ENCODE peak calls at places on chromosome 16, in four cellular contexts. One of them, this sample, is unnamed.
A peak's percentile ranks its signal among the peaks of the same experiment; 100 is the strongest.

GRCh38 chr16:20879175-20880053 is 20.7 kb downstream of the DCUN1D3 start:
- DNase-seq in NB4: peak; percentile 33
- DNase-seq in Peyer's patch: no peak
- DNase-seq in OCI-LY7: no peak
- DNase-seq in this sample: peak; percentile 78

GRCh38 chr16:30623558-30624283 is 13.5 kb upstream of the ZNF689 start:
- DNase-seq in Peyer's patch: no peak
- DNase-seq in OCI-LY7: no peak
- DNase-seq in NB4: no peak
- DNase-seq in this sample: no peak

GRCh38 chr16:12531937-12532336 is 271.8 kb downstream of the CPPED1 start:
- DNase-seq in NB4: peak; percentile 20
- DNase-seq in Peyer's patch: no peak
- DNase-seq in OCI-LY7: no peak
- DNase-seq in this sample: no peak

GRCh38 chr16:62638964-62639861 is 603.0 kb upstream of the CDH8 start:
- DNase-seq in NB4: no peak
- DNase-seq in Peyer's patch: no peak
- DNase-seq in OCI-LY7: no peak
- DNase-seq in this sample: peak; percentile 93

GRCh38 chr16:85798901-85799496 is 345 bp downstream of the EMC8 start:
- DNase-seq in Peyer's patch: no peak
- DNase-seq in OCI-LY7: peak; percentile 34
- DNase-seq in NB4: peak; percentile 67
- DNase-seq in this sample: peak; percentile 53

GRCh38 chr16:72921620-72922019 is 126.3 kb downstream of the ZFHX3 start:
- DNase-seq in OCI-LY7: no peak
- DNase-seq in NB4: no peak
- DNase-seq in Peyer's patch: no peak
- DNase-seq in this sample: no peak

GRCh38 chr16:19294156-19294649 is 8.7 kb downstream of the CLEC19A start:
- DNase-seq in Peyer's patch: peak; percentile 63
- DNase-seq in NB4: peak; percentile 42
- DNase-seq in OCI-LY7: peak; percentile 45
- DNase-seq in this sample: peak; percentile 74

GRCh38 chr16:66366433-66367299 is at the start of gene CDH5:
- DNase-seq in NB4: no peak
- DNase-seq in Peyer's patch: peak; percentile 50
- DNase-seq in OCI-LY7: no peak
- DNase-seq in this sample: no peak

GRCh38 chr16:1204941-1205340 is 20.1 kb downstream of the TPSG1 start:
- DNase-seq in NB4: no peak
- DNase-seq in Peyer's patch: no peak
- DNase-seq in OCI-LY7: no peak
- DNase-seq in this sample: no peak

GRCh38 chr16:79045191-79045590 is 555.3 kb downstream of the MAF start:
- DNase-seq in Peyer's patch: no peak
- DNase-seq in NB4: no peak
- DNase-seq in OCI-LY7: no peak
- DNase-seq in this sample: no peak

GRCh38 chr16:23254338-23254737 is 47.8 kb upstream of the SCNN1B start:
- DNase-seq in NB4: no peak
- DNase-seq in OCI-LY7: no peak
- DNase-seq in Peyer's patch: no peak
- DNase-seq in this sample: no peak

GRCh38 chr16:8644513-8645140 is 23.1 kb downstream of the METTL22 start:
- DNase-seq in OCI-LY7: no peak
- DNase-seq in Peyer's patch: peak; percentile 53
- DNase-seq in NB4: peak; percentile 97
- DNase-seq in this sample: no peak

GRCh38 chr16:87047221-87048037 is 269.8 kb downstream of the C16orf95 start:
- DNase-seq in Peyer's patch: no peak
- DNase-seq in OCI-LY7: no peak
- DNase-seq in NB4: no peak
- DNase-seq in this sample: no peak

GRCh38 chr16:27239906-27240655 is 28.5 kb downstream of the NSMCE1 start:
- DNase-seq in NB4: no peak
- DNase-seq in Peyer's patch: peak; percentile 35
- DNase-seq in OCI-LY7: no peak
- DNase-seq in this sample: no peak

GRCh38 chr16:30397056-30397455 is 1.8 kb downstream of the ZNF48 start:
- DNase-seq in NB4: no peak
- DNase-seq in Peyer's patch: no peak
- DNase-seq in OCI-LY7: no peak
- DNase-seq in this sample: no peak

GRCh38 chr16:30407794-30408534 is 558 bp downstream of the ZNF771 start:
- DNase-seq in Peyer's patch: no peak
- DNase-seq in NB4: peak; percentile 39
- DNase-seq in OCI-LY7: no peak
- DNase-seq in this sample: no peak

GRCh38 chr16:645852-646678 is 3.1 kb upstream of the WDR90 start:
- DNase-seq in Peyer's patch: peak; percentile 90
- DNase-seq in OCI-LY7: no peak
- DNase-seq in NB4: no peak
- DNase-seq in this sample: no peak

GRCh38 chr16:23134274-23134673 is 15.0 kb downstream of the USP31 start:
- DNase-seq in Peyer's patch: peak; percentile 48
- DNase-seq in NB4: no peak
- DNase-seq in OCI-LY7: no peak
- DNase-seq in this sample: no peak

GRCh38 chr16:72244853-72245252 is 72.9 kb upstream of the PMFBP1 start:
- DNase-seq in Peyer's patch: no peak
- DNase-seq in NB4: no peak
- DNase-seq in OCI-LY7: no peak
- DNase-seq in this sample: no peak

DNA sequence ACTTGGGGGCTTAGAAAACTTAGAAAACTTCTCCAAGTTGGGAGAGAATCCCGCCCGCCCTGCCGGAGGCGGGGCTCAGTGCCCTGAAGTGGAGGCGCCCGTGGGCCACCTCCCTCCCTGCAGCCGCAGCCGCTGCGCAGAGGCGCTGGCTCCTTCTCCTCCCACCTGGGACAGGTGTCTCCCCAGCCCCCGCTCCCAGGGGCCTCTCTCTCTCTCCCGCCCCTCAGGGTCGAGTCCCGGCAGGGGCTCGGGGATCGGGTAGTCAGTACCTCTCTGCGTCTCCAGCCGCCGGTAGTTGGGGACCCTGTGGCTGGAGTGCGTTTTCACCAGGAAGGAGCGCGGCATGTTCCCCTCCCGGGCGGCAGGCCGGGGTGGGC is 257 bp downstream of the SNAI3 start:
- DNase-seq in OCI-LY7: no peak
- DNase-seq in NB4: no peak
- DNase-seq in Peyer's patch: peak; percentile 77
- DNase-seq in this sample: no peak
- H3K4me3 ChIP-seq in OCI-LY7: peak overlapping the region; percentile 77
- H3K4me3 ChIP-seq in NB4: peak overlapping the region; percentile 75
- H3K4me3 ChIP-seq in Peyer's patch: peak overlapping the region; percentile 61
- H3K4me3 ChIP-seq in this sample: peak overlapping the region; percentile 80

GRCh38 chr16:4377573-4378146 is 6.0 kb downstream of the VASN start:
- DNase-seq in OCI-LY7: no peak
- DNase-seq in NB4: no peak
- DNase-seq in Peyer's patch: no peak
- DNase-seq in this sample: no peak
- TF ChIP-seq CTCF in OCI-LY7: no peak
- TF ChIP-seq CTCF in NB4: peak; percentile 9
- TF ChIP-seq CTCF in Peyer's patch: no peak
- TF ChIP-seq CTCF in this sample: no peak

GRCh38 chr16:88970095-88970494 is 6.9 kb downstream of the CBFA2T3 start:
- DNase-seq in OCI-LY7: peak; percentile 48
- DNase-seq in NB4: no peak
- DNase-seq in Peyer's patch: no peak
- DNase-seq in this sample: no peak

GRCh38 chr16:88967800-88968588 is 9.0 kb downstream of the CBFA2T3 start:
- DNase-seq in Peyer's patch: peak; percentile 92
- DNase-seq in OCI-LY7: peak; percentile 94
- DNase-seq in NB4: no peak
- DNase-seq in this sample: peak; percentile 93

GRCh38 chr16:88966986-88967799 is 9.8 kb downstream of the CBFA2T3 start:
- DNase-seq in Peyer's patch: no peak
- DNase-seq in NB4: no peak
- DNase-seq in OCI-LY7: peak; percentile 64
- DNase-seq in this sample: no peak

GRCh38 chr16:88969361-88969831 is 7.6 kb downstream of the CBFA2T3 start:
- DNase-seq in NB4: no peak
- DNase-seq in OCI-LY7: peak; percentile 39
- DNase-seq in Peyer's patch: no peak
- DNase-seq in this sample: no peak

GRCh38 chr16:88968589-88969280 is 8.3 kb downstream of the CBFA2T3 start:
- DNase-seq in OCI-LY7: peak; percentile 44
- DNase-seq in Peyer's patch: no peak
- DNase-seq in NB4: no peak
- DNase-seq in this sample: no peak
- H3K4me3 ChIP-seq in OCI-LY7: peak overlapping the region; percentile 60
- H3K4me3 ChIP-seq in Peyer's patch: no peak overlapping the region
- H3K4me3 ChIP-seq in NB4: no peak overlapping the region
- H3K4me3 ChIP-seq in this sample: peak overlapping the region; percentile 44

DNA sequence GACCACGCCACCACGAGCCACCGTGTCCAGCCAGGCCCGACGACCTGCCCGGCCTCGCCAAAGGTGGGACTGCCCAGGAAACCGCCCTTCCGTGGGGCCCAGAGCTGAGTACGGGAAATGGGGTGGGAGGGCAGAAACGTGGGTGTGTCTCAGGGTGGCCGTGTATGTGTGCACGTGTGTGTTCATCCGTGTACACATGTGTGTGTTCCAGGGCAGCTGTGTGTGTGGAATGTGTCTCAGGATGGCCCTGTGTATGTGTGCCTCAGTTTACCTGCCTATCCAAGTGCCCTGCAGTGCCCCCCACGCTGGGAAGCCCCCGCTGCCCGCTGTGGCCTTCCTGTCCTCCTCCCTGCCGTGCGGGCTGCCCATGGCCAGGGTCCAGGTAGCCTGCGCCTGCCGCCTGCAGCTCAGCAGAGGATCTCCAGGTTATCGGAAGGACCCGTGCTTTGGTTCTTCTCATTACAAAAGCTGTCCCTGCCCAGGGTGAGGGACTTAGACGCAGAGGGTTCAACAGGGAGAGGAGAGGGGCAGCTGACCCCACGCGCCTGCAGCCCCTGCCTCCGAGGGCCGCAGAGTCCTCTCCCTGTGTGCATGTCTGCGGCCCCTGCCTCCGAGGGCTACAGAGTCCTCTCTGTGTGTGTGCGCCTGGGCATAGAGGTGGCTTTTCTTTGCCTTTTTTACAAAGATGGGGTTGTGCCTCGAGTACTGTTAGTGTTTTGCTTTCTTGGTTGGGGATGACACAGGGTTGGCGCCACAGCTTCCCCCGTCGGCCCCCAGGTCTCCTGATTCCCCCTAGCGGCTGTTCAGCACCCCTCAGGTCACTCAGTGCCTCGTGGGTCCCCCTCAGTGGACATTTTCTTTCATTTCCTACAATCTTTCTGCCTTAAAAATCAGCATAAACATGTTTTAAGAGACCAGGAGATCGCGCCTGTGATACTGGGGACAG is 23.6 kb downstream of the ZNF469 start:
- DNase-seq in Peyer's patch: no peak
- DNase-seq in OCI-LY7: no peak
- DNase-seq in NB4: no peak
- DNase-seq in this sample: no peak
- TF ChIP-seq CTCF in Peyer's patch: no peak
- TF ChIP-seq CTCF in OCI-LY7: peak; percentile 30
- TF ChIP-seq CTCF in NB4: no peak
- TF ChIP-seq CTCF in this sample: no peak

DNA sequence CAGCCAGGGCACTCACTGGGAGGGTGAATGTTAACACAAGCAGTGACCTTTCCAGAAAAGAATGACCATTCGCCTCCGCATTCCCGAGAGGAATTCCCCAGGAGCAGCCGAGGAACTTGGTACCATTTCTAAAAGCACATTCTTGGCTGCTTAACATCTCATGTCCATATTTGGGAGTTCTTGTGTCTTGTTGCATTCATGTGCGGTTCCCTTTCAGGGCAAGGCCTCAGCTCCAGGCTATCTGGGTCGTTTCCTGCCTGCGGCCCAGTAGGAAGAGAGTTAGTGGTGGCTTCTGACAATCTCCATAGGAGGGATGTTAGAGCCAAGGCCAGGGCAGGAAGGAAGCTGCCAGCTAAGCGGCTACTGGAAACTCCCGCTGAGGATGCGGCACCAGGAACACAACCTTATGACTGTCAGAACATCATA is 27.9 kb upstream of the MEAK7 start:
- DNase-seq in Peyer's patch: peak; percentile 57
- DNase-seq in OCI-LY7: no peak
- DNase-seq in NB4: no peak
- DNase-seq in this sample: peak; percentile 29
- H3K4me3 ChIP-seq in Peyer's patch: no peak overlapping the region
- H3K4me3 ChIP-seq in OCI-LY7: no peak overlapping the region
- H3K4me3 ChIP-seq in NB4: no peak overlapping the region
- H3K4me3 ChIP-seq in this sample: no peak overlapping the region

DNA sequence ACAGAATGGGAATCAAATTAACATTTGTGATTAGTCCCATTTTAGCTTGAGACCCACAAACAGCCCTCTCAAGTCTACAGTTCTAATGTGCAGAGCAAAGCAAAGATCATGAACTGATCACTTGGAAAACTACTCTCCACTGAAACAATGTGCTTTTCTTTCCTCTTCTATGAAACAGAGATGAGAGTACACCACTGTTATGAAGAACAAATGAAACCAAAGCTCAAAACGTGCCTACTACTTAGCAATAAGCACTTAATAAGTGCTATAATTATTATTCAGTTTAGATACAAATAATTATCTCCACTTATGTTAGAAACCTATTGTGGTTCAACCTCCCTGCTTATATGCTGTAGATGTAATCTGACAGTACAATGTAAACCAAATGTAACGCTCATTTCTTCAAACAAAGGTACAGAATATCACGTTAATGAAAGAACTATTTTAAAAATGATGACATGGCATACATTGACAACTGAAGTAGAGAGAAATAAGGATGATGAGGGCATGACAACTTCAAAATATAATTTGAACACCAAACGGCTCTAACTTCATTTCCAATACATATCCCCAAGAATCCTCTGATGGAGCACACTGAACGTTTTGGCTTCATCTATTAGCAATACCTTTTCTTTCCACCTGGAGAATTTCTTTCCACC is 2.0 kb downstream of the VPS35 start:
- DNase-seq in NB4: no peak
- DNase-seq in Peyer's patch: no peak
- DNase-seq in OCI-LY7: no peak
- DNase-seq in this sample: no peak
- TF ChIP-seq CTCF in NB4: no peak
- TF ChIP-seq CTCF in Peyer's patch: no peak
- TF ChIP-seq CTCF in OCI-LY7: no peak
- TF ChIP-seq CTCF in this sample: no peak

DNA sequence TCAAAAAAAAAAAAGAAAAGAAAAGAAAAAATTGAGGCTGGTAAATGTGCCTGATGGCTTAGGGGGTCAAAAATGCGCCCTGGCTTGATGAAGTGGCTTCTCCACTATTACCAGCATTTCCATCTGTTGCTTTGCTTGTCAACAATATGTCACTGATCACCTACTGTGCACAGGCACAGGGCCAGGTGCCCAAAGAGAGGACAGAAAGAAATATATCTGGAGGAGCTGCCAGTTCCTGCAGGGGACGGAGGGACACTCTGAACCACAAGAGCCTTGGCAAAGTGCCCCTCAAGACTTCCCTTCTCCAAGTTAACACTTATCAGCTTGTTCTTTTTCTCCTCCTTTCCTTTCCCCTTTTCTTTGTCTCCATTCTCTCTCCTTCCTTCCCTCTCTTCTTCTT is 34.7 kb downstream of the GINS3 start:
- DNase-seq in Peyer's patch: no peak
- DNase-seq in NB4: no peak
- DNase-seq in OCI-LY7: no peak
- DNase-seq in this sample: no peak
- H3K4me3 ChIP-seq in Peyer's patch: no peak overlapping the region
- H3K4me3 ChIP-seq in NB4: no peak overlapping the region
- H3K4me3 ChIP-seq in OCI-LY7: no peak overlapping the region
- H3K4me3 ChIP-seq in this sample: no peak overlapping the region

This sample was measured in GM12865.